ENCODE peak calls at places on chromosomes 6 and 20, in four cellular contexts. J is breast epithelium, C is AG09319, L is cardiac muscle cell. Y is an unnamed sample.

GRCh38 chr6:157842213-157842612 is 19.2 kb downstream of the SNX9 start:
- DNase-seq in J (no peak), C (no peak), L (no peak), Y (no peak)

GRCh38 chr20:63280929-63281545 is 8.4 kb downstream of the ARFGAP1 start:
- DNase-seq in L (no peak), C (no peak), J (no peak), Y (no peak)

GRCh38 chr6:78561015-78561414 is 306.3 kb upstream of the IRAK1BP1 start:
- DNase-seq in J (no peak), L (peak; percentile 0), C (no peak), Y (no peak)

GRCh38 chr6:89787660-89788338 is 31.8 kb downstream of the MDN1 start:
- DNase-seq in L (no peak), C (no peak), J (no peak), Y (no peak)

GRCh38 chr20:51639206-51639832 is 96.8 kb upstream of the NFATC2 start:
- DNase-seq in C (no peak), J (no peak), L (peak; percentile 82), Y (peak; percentile 89)

GRCh38 chr6:38404900-38405556 is 234.7 kb downstream of the BTBD9 start:
- DNase-seq in L (peak; percentile 25), C (no peak), J (no peak), Y (no peak)

GRCh38 chr20:2654831-2655230 is 2.4 kb downstream of the NOP56 start:
- DNase-seq in C (no peak), L (no peak), J (no peak), Y (no peak)

GRCh38 chr20:57395111-57395959 is 4.1 kb downstream of the RBM38 start:
- DNase-seq in C (peak; percentile 25), J (peak; percentile 62), L (peak; percentile 62), Y (peak; percentile 44)

GRCh38 chr6:38322123-38322522 is 317.6 kb downstream of the BTBD9 start:
- DNase-seq in J (no peak), C (no peak), L (no peak), Y (no peak)

GRCh38 chr6:170265655-170266054 is 25.2 kb downstream of the DLL1 start:
- DNase-seq in C (no peak), J (no peak), L (peak; percentile 44), Y (no peak)

GRCh38 chr6:30025197-30025596 is 35.9 kb upstream of the POLR1H start:
- DNase-seq in C (no peak), L (no peak), J (no peak), Y (no peak)

GRCh38 chr6:75205776-75206334 is at the start of gene COL12A1:
- DNase-seq in L (peak; percentile 100), C (peak; percentile 100), J (peak; percentile 90), Y (peak; percentile 56)

GRCh38 chr20:59977086-59977485 is 18.9 kb downstream of the CDH26 start:
- DNase-seq in L (no peak), J (no peak), C (no peak), Y (no peak)

GRCh38 chr20:59074456-59074855 is 31.9 kb upstream of the PRELID3B start:
- DNase-seq in L (no peak), C (no peak), J (no peak), Y (no peak)

GRCh38 chr20:11917663-11918062 is at the start of gene BTBD3:
- DNase-seq in L (peak; percentile 79), J (peak; percentile 38), C (peak; percentile 15), Y (no peak)

GRCh38 chr6:128725271-128726233 is 157.4 kb upstream of the LAMA2 start:
- DNase-seq in C (no peak), J (no peak), L (peak; percentile 70), Y (peak; percentile 50)

GRCh38 chr20:57048027-57048869 is 218.2 kb downstream of the BMP7 start:
- DNase-seq in L (peak; percentile 40), J (peak; percentile 48), C (peak; percentile 49), Y (peak; percentile 53)

GRCh38 chr20:36941403-36941835 is 10.1 kb downstream of the SAMHD1 start:
- DNase-seq in C (no peak), L (peak; percentile 56), J (no peak), Y (no peak)

GRCh38 chr6:25916789-25917490 is 13.6 kb downstream of the SLC17A2 start:
- DNase-seq in L (no peak), C (no peak), J (no peak), Y (no peak)

GRCh38 chr6:52931351-52931750 is 21.9 kb upstream of the GSTA3 start:
- DNase-seq in L (no peak), C (no peak), J (no peak), Y (no peak)

GRCh38 chr20:57140416-57140965 is 126.0 kb downstream of the BMP7 start:
- DNase-seq in J (no peak), C (no peak), L (no peak), Y (no peak)

GRCh38 chr20:58429303-58429702 is 40.3 kb downstream of the VAPB start:
- DNase-seq in J (no peak), C (no peak), L (no peak), Y (no peak)

GRCh38 chr6:1726341-1726763 is 116.6 kb downstream of the FOXC1 start:
- DNase-seq in L (no peak), C (no peak), J (no peak), Y (no peak)

GRCh38 chr6:44257753-44258324 is 511 bp upstream of the SLC35B2 start:
- DNase-seq in J (no peak), L (no peak), C (no peak), Y (no peak)

GRCh38 chr6:135537782-135538301 is 40.3 kb upstream of the AHI1 start:
- DNase-seq in J (no peak), C (no peak), L (peak; percentile 75), Y (no peak)

GRCh38 chr20:47353697-47354387 is 2.7 kb downstream of the ZMYND8 start:
- DNase-seq in J (no peak), C (no peak), L (peak; percentile 88), Y (no peak)

GRCh38 chr6:149852180-149852579 is 12.0 kb downstream of the LRP11 start:
- DNase-seq in L (peak; percentile 72), C (no peak), J (peak; percentile 46), Y (no peak)

GRCh38 chr20:4544765-4545164 is 176.9 kb upstream of the PRND start:
- DNase-seq in J (no peak), C (no peak), L (no peak), Y (no peak)

GRCh38 chr6:50056242-50056641 is 6.5 kb upstream of the DEFB112 start:
- DNase-seq in L (no peak), J (no peak), C (no peak), Y (no peak)

GRCh38 chr6:50062051-50062450 is 12.3 kb upstream of the DEFB112 start:
- DNase-seq in C (no peak), J (no peak), L (no peak), Y (no peak)
- TF ChIP-seq CTCF in C (no peak), J (no peak), L (no peak), Y (peak; percentile 58)

GRCh38 chr6:17599885-17600526 is at the start of gene FAM8A1:
- DNase-seq in C (peak; percentile 63), J (peak; percentile 93), L (peak; percentile 90), Y (peak; percentile 87)
- TF ChIP-seq CTCF in C (peak; percentile 52), J (peak; percentile 74), L (peak; percentile 44), Y (peak; percentile 60)

DNA sequence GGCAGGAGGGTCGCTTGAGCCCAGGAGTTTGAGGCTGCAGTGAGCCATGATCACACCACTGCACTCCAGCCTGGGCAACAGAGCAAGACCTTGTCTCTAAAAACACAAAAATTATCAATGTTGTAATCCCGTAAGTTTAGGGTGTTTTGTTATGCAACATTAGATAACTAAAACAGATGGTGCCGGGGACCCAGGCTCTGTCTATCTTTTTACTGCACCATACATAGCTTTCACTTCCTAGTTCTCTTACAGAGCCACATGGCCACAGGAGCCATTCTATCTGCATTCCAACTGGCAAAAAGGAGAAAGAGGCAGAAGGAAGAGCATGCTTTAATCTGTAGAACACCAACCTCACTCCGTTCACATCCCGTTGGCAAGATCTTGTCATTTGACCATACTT is 5.4 kb upstream of the TCF15 start:
- DNase-seq in C (no peak), L (no peak), J (no peak), Y (no peak)
- TF ChIP-seq CTCF in C (no peak), L (no peak), J (no peak), Y (no peak)

DNA sequence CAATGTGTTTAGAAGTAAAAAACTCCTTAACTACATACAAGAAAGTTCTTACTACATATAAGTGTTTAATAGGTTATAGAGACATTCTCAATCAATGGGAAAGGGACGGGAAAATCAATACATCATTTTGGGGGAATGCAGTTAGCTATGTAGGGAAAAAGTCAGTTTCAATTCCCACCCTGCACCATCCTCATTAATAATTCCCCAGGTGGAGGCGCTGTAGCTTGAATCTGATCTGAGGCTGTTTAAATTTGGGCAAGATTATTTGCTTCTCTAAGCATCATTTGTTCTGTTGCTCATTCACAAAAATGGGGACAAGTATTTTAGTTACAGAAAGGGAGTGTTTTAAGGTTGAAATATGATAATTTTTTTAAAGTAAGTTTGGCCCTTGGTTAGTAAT is 19.1 kb downstream of the OLIG3 start:
- DNase-seq in L (no peak), C (no peak), J (no peak), Y (no peak)
- TF ChIP-seq CTCF in L (no peak), C (no peak), J (no peak), Y (peak; percentile 22)

GRCh38 chr6:36873115-36873514 is 1.5 kb downstream of the PPIL1 start:
- DNase-seq in C (no peak), L (no peak), J (no peak), Y (no peak)

GRCh38 chr6:36874016-36874442 is 574 bp downstream of the PPIL1 start:
- DNase-seq in C (no peak), J (no peak), L (peak; percentile 42), Y (no peak)

GRCh38 chr6:36874443-36875249 is at the start of gene PPIL1:
- DNase-seq in C (no peak), J (peak; percentile 70), L (peak; percentile 91), Y (peak; percentile 75)

GRCh38 chr6:36875250-36875633 is 639 bp upstream of the PPIL1 start:
- DNase-seq in L (no peak), C (no peak), J (no peak), Y (no peak)

DNA sequence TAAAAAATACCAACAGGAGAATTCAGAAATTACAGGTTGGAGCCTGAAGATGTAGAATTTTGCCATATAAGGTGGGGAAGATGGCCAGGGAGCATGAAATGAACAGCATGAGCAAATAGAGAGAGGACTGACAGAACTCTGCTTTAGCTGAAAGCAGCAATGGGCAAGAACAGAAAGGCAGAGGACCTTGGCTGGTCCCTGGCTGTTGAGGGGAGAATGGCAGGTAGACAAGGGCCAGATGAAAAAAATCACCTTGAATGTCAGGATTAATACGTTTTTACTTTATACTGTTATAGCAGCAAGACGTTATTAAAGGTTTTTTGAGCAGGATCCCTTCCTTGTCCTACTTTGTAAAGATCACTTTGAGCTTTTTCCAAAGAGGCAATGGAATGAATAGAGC is 991 bp downstream of the PPIL1 start:
- DNase-seq in J (no peak), C (no peak), L (no peak), Y (no peak)
- TF ChIP-seq CTCF in J (no peak), C (no peak), L (no peak), Y (no peak)

GRCh38 chr6:155274106-155274505 is 10.3 kb downstream of the CLDN20 start:
- DNase-seq in J (no peak), L (peak; percentile 12), C (no peak), Y (no peak)
- TF ChIP-seq CTCF in J (no peak), L (no peak), C (no peak), Y (no peak)

GRCh38 chr6:17271628-17272027 is 9.5 kb upstream of the RBM24 start:
- DNase-seq in L (no peak), J (no peak), C (no peak), Y (no peak)
- TF ChIP-seq CTCF in L (no peak), J (no peak), C (no peak), Y (no peak)